ENCODE peak calls at places on chromosome 2, in five cellular contexts. One of them, this sample, is unnamed.

GRCh38 chr2:138071720-138072719 is 107.7 kb downstream of the HNMT start:
- DNase-seq in cardiac muscle cell: peak; percentile 16
- DNase-seq in GM10248: no peak
- DNase-seq in IMR-90: peak; percentile 43
- DNase-seq in activated CD8-positive, alpha-beta T cell treated with anti-CD3 and anti-CD28 coated beads for 36 hours: no peak
- DNase-seq in this sample: no peak

GRCh38 chr2:161139098-161139987 is 20.9 kb upstream of the TANK start:
- DNase-seq in IMR-90: peak; percentile 74
- DNase-seq in cardiac muscle cell: peak; percentile 42
- DNase-seq in activated CD8-positive, alpha-beta T cell treated with anti-CD3 and anti-CD28 coated beads for 36 hours: no peak
- DNase-seq in GM10248: no peak
- DNase-seq in this sample: no peak

GRCh38 chr2:111972955-111973565 is 74.7 kb downstream of the MERTK start:
- DNase-seq in GM10248: peak; percentile 19
- DNase-seq in cardiac muscle cell: no peak
- DNase-seq in IMR-90: no peak
- DNase-seq in activated CD8-positive, alpha-beta T cell treated with anti-CD3 and anti-CD28 coated beads for 36 hours: no peak
- DNase-seq in this sample: no peak

GRCh38 chr2:136121511-136121910 is 3.6 kb upstream of the CXCR4 start:
- DNase-seq in activated CD8-positive, alpha-beta T cell treated with anti-CD3 and anti-CD28 coated beads for 36 hours: no peak
- DNase-seq in IMR-90: no peak
- DNase-seq in GM10248: no peak
- DNase-seq in cardiac muscle cell: no peak
- DNase-seq in this sample: no peak

GRCh38 chr2:217805679-217806479 is 196.9 kb downstream of the TNS1 start:
- DNase-seq in GM10248: no peak
- DNase-seq in cardiac muscle cell: no peak
- DNase-seq in activated CD8-positive, alpha-beta T cell treated with anti-CD3 and anti-CD28 coated beads for 36 hours: no peak
- DNase-seq in IMR-90: no peak
- DNase-seq in this sample: no peak

GRCh38 chr2:128321421-128321775 is 2.7 kb upstream of the HS6ST1 start:
- DNase-seq in GM10248: peak; percentile 19
- DNase-seq in IMR-90: no peak
- DNase-seq in activated CD8-positive, alpha-beta T cell treated with anti-CD3 and anti-CD28 coated beads for 36 hours: peak; percentile 17
- DNase-seq in cardiac muscle cell: no peak
- DNase-seq in this sample: no peak

GRCh38 chr2:206160807-206161179 is 1.1 kb downstream of the EEF1B2 start:
- DNase-seq in GM10248: no peak
- DNase-seq in activated CD8-positive, alpha-beta T cell treated with anti-CD3 and anti-CD28 coated beads for 36 hours: peak; percentile 12
- DNase-seq in cardiac muscle cell: no peak
- DNase-seq in IMR-90: no peak
- DNase-seq in this sample: no peak

GRCh38 chr2:103435010-103435409 is 673.2 kb downstream of the TMEM182 start:
- DNase-seq in activated CD8-positive, alpha-beta T cell treated with anti-CD3 and anti-CD28 coated beads for 36 hours: no peak
- DNase-seq in IMR-90: no peak
- DNase-seq in cardiac muscle cell: no peak
- DNase-seq in GM10248: no peak
- DNase-seq in this sample: no peak

GRCh38 chr2:168521342-168521741 is 65.3 kb downstream of the CERS6 start:
- DNase-seq in GM10248: no peak
- DNase-seq in IMR-90: peak; percentile 21
- DNase-seq in cardiac muscle cell: no peak
- DNase-seq in activated CD8-positive, alpha-beta T cell treated with anti-CD3 and anti-CD28 coated beads for 36 hours: no peak
- DNase-seq in this sample: no peak

GRCh38 chr2:196954001-196954400 is 27.5 kb upstream of the PGAP1 start:
- DNase-seq in GM10248: no peak
- DNase-seq in IMR-90: no peak
- DNase-seq in activated CD8-positive, alpha-beta T cell treated with anti-CD3 and anti-CD28 coated beads for 36 hours: no peak
- DNase-seq in cardiac muscle cell: no peak
- DNase-seq in this sample: no peak

GRCh38 chr2:3025261-3025660 is 352.4 kb downstream of the EIPR1 start:
- DNase-seq in activated CD8-positive, alpha-beta T cell treated with anti-CD3 and anti-CD28 coated beads for 36 hours: no peak
- DNase-seq in cardiac muscle cell: no peak
- DNase-seq in GM10248: no peak
- DNase-seq in IMR-90: no peak
- DNase-seq in this sample: no peak

GRCh38 chr2:105397959-105398521 is 811 bp downstream of the FHL2 start:
- DNase-seq in activated CD8-positive, alpha-beta T cell treated with anti-CD3 and anti-CD28 coated beads for 36 hours: no peak
- DNase-seq in cardiac muscle cell: peak; percentile 57
- DNase-seq in IMR-90: no peak
- DNase-seq in GM10248: peak; percentile 36
- DNase-seq in this sample: peak; percentile 45

GRCh38 chr2:173104156-173104555 is 28.5 kb downstream of the MAP3K20 start:
- DNase-seq in cardiac muscle cell: no peak
- DNase-seq in IMR-90: no peak
- DNase-seq in GM10248: no peak
- DNase-seq in activated CD8-positive, alpha-beta T cell treated with anti-CD3 and anti-CD28 coated beads for 36 hours: no peak
- DNase-seq in this sample: no peak

GRCh38 chr2:61763605-61764034 is 90.2 kb downstream of the FAM161A start:
- DNase-seq in IMR-90: peak; percentile 89
- DNase-seq in activated CD8-positive, alpha-beta T cell treated with anti-CD3 and anti-CD28 coated beads for 36 hours: no peak
- DNase-seq in cardiac muscle cell: peak; percentile 93
- DNase-seq in GM10248: no peak
- DNase-seq in this sample: peak; percentile 26

GRCh38 chr2:127014630-127015029 is 92.3 kb downstream of the BIN1 start:
- DNase-seq in cardiac muscle cell: peak; percentile 96
- DNase-seq in IMR-90: peak; percentile 99
- DNase-seq in activated CD8-positive, alpha-beta T cell treated with anti-CD3 and anti-CD28 coated beads for 36 hours: no peak
- DNase-seq in GM10248: no peak
- DNase-seq in this sample: no peak

GRCh38 chr2:38233231-38233983 is 143.7 kb downstream of the ATL2 start:
- DNase-seq in GM10248: no peak
- DNase-seq in activated CD8-positive, alpha-beta T cell treated with anti-CD3 and anti-CD28 coated beads for 36 hours: no peak
- DNase-seq in cardiac muscle cell: peak; percentile 48
- DNase-seq in IMR-90: peak; percentile 31
- DNase-seq in this sample: no peak

GRCh38 chr2:217880490-217880889 is 122.3 kb downstream of the TNS1 start:
- DNase-seq in IMR-90: no peak
- DNase-seq in GM10248: no peak
- DNase-seq in cardiac muscle cell: no peak
- DNase-seq in activated CD8-positive, alpha-beta T cell treated with anti-CD3 and anti-CD28 coated beads for 36 hours: no peak
- DNase-seq in this sample: no peak

GRCh38 chr2:110858135-110858737 is 125.9 kb downstream of the ACOXL start:
- DNase-seq in IMR-90: no peak
- DNase-seq in cardiac muscle cell: no peak
- DNase-seq in GM10248: peak; percentile 77
- DNase-seq in activated CD8-positive, alpha-beta T cell treated with anti-CD3 and anti-CD28 coated beads for 36 hours: peak; percentile 91
- DNase-seq in this sample: peak; percentile 72

GRCh38 chr2:20077411-20077940 is 26.0 kb upstream of the LAPTM4A start:
- DNase-seq in activated CD8-positive, alpha-beta T cell treated with anti-CD3 and anti-CD28 coated beads for 36 hours: no peak
- DNase-seq in GM10248: no peak
- DNase-seq in cardiac muscle cell: no peak
- DNase-seq in IMR-90: no peak
- DNase-seq in this sample: no peak

GRCh38 chr2:120323214-120323613 is 22.7 kb upstream of the INHBB start:
- DNase-seq in cardiac muscle cell: peak; percentile 76
- DNase-seq in activated CD8-positive, alpha-beta T cell treated with anti-CD3 and anti-CD28 coated beads for 36 hours: no peak
- DNase-seq in IMR-90: peak; percentile 28
- DNase-seq in GM10248: no peak
- DNase-seq in this sample: no peak

GRCh38 chr2:159904565-159905281 is 106.7 kb upstream of the CD302 start:
- DNase-seq in activated CD8-positive, alpha-beta T cell treated with anti-CD3 and anti-CD28 coated beads for 36 hours: peak; percentile 88
- DNase-seq in IMR-90: no peak
- DNase-seq in GM10248: peak; percentile 92
- DNase-seq in cardiac muscle cell: peak; percentile 47
- DNase-seq in this sample: peak; percentile 91

GRCh38 chr2:160054984-160055725 is 7.3 kb downstream of the PLA2R1 start:
- DNase-seq in GM10248: no peak
- DNase-seq in activated CD8-positive, alpha-beta T cell treated with anti-CD3 and anti-CD28 coated beads for 36 hours: no peak
- DNase-seq in cardiac muscle cell: peak; percentile 69
- DNase-seq in IMR-90: no peak
- DNase-seq in this sample: no peak

GRCh38 chr2:28055325-28055970 is 164.9 kb downstream of the BABAM2 start:
- DNase-seq in GM10248: no peak
- DNase-seq in activated CD8-positive, alpha-beta T cell treated with anti-CD3 and anti-CD28 coated beads for 36 hours: no peak
- DNase-seq in cardiac muscle cell: no peak
- DNase-seq in IMR-90: peak; percentile 55
- DNase-seq in this sample: no peak

GRCh38 chr2:57877811-57878572 is 168.6 kb upstream of the VRK2 start:
- DNase-seq in IMR-90: no peak
- DNase-seq in activated CD8-positive, alpha-beta T cell treated with anti-CD3 and anti-CD28 coated beads for 36 hours: no peak
- DNase-seq in cardiac muscle cell: no peak
- DNase-seq in GM10248: no peak
- DNase-seq in this sample: no peak

GRCh38 chr2:20930928-20931327 is 108.0 kb upstream of the LDAH start:
- DNase-seq in activated CD8-positive, alpha-beta T cell treated with anti-CD3 and anti-CD28 coated beads for 36 hours: no peak
- DNase-seq in IMR-90: peak; percentile 36
- DNase-seq in cardiac muscle cell: peak; percentile 15
- DNase-seq in GM10248: no peak
- DNase-seq in this sample: no peak

GRCh38 chr2:218329027-218329825 is 27.4 kb upstream of the CATIP start:
- DNase-seq in GM10248: peak; percentile 75
- DNase-seq in IMR-90: no peak
- DNase-seq in cardiac muscle cell: no peak
- DNase-seq in activated CD8-positive, alpha-beta T cell treated with anti-CD3 and anti-CD28 coated beads for 36 hours: no peak
- DNase-seq in this sample: peak; percentile 79

GRCh38 chr2:211103989-211104388 is 547.6 kb downstream of the CPS1 start:
- DNase-seq in GM10248: no peak
- DNase-seq in activated CD8-positive, alpha-beta T cell treated with anti-CD3 and anti-CD28 coated beads for 36 hours: no peak
- DNase-seq in cardiac muscle cell: peak; percentile 26
- DNase-seq in IMR-90: no peak
- DNase-seq in this sample: no peak

GRCh38 chr2:140248623-140249022 is 1468.4 kb upstream of the NXPH2 start:
- DNase-seq in activated CD8-positive, alpha-beta T cell treated with anti-CD3 and anti-CD28 coated beads for 36 hours: no peak
- DNase-seq in GM10248: no peak
- DNase-seq in IMR-90: no peak
- DNase-seq in cardiac muscle cell: peak; percentile 47
- DNase-seq in this sample: no peak

GRCh38 chr2:140246957-140247356 is 1466.8 kb upstream of the NXPH2 start:
- DNase-seq in IMR-90: no peak
- DNase-seq in cardiac muscle cell: no peak
- DNase-seq in activated CD8-positive, alpha-beta T cell treated with anti-CD3 and anti-CD28 coated beads for 36 hours: no peak
- DNase-seq in GM10248: no peak
- DNase-seq in this sample: no peak

GRCh38 chr2:140246058-140246457 is 1465.9 kb upstream of the NXPH2 start:
- DNase-seq in cardiac muscle cell: no peak
- DNase-seq in activated CD8-positive, alpha-beta T cell treated with anti-CD3 and anti-CD28 coated beads for 36 hours: no peak
- DNase-seq in GM10248: no peak
- DNase-seq in IMR-90: no peak
- DNase-seq in this sample: no peak

GRCh38 chr2:140247451-140248205 is 1467.4 kb upstream of the NXPH2 start:
- DNase-seq in IMR-90: no peak
- DNase-seq in GM10248: no peak
- DNase-seq in activated CD8-positive, alpha-beta T cell treated with anti-CD3 and anti-CD28 coated beads for 36 hours: no peak
- DNase-seq in cardiac muscle cell: peak; percentile 63
- DNase-seq in this sample: no peak

GRCh38 chr2:140242889-140243288 is 1462.7 kb upstream of the NXPH2 start:
- DNase-seq in cardiac muscle cell: no peak
- DNase-seq in GM10248: no peak
- DNase-seq in activated CD8-positive, alpha-beta T cell treated with anti-CD3 and anti-CD28 coated beads for 36 hours: no peak
- DNase-seq in IMR-90: no peak
- DNase-seq in this sample: no peak
- TF ChIP-seq CTCF in cardiac muscle cell: no peak
- TF ChIP-seq CTCF in GM10248: no peak
- TF ChIP-seq CTCF in activated CD8-positive, alpha-beta T cell treated with anti-CD3 and anti-CD28 coated beads for 36 hours: no peak
- TF ChIP-seq CTCF in IMR-90: no peak
- TF ChIP-seq CTCF in this sample: no peak

DNA sequence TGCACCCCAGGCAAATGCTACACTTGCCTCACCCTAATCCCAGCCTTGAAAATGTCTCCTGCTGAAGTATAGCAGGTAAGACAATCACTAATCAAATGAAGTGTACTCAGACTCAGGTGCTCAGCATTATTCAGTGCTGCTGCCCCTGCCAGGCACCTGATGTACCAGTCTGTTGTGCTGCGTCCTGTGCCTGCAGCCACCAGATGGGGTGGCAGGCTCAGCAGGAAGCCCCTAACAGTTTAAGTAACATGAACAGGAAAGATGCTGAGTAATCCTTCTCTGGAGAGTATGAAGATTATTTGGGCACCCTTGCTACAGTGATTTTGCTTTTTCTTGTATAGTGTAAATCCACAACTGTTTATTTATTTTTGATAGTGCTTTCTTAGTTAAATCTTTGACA is 69.1 kb downstream of the TACR1 start:
- DNase-seq in cardiac muscle cell: no peak
- DNase-seq in GM10248: no peak
- DNase-seq in activated CD8-positive, alpha-beta T cell treated with anti-CD3 and anti-CD28 coated beads for 36 hours: peak; percentile 26
- DNase-seq in IMR-90: no peak
- DNase-seq in this sample: no peak
- TF ChIP-seq CTCF in cardiac muscle cell: peak; percentile 26
- TF ChIP-seq CTCF in GM10248: no peak
- TF ChIP-seq CTCF in activated CD8-positive, alpha-beta T cell treated with anti-CD3 and anti-CD28 coated beads for 36 hours: no peak
- TF ChIP-seq CTCF in IMR-90: peak; percentile 12
- TF ChIP-seq CTCF in this sample: no peak

DNA sequence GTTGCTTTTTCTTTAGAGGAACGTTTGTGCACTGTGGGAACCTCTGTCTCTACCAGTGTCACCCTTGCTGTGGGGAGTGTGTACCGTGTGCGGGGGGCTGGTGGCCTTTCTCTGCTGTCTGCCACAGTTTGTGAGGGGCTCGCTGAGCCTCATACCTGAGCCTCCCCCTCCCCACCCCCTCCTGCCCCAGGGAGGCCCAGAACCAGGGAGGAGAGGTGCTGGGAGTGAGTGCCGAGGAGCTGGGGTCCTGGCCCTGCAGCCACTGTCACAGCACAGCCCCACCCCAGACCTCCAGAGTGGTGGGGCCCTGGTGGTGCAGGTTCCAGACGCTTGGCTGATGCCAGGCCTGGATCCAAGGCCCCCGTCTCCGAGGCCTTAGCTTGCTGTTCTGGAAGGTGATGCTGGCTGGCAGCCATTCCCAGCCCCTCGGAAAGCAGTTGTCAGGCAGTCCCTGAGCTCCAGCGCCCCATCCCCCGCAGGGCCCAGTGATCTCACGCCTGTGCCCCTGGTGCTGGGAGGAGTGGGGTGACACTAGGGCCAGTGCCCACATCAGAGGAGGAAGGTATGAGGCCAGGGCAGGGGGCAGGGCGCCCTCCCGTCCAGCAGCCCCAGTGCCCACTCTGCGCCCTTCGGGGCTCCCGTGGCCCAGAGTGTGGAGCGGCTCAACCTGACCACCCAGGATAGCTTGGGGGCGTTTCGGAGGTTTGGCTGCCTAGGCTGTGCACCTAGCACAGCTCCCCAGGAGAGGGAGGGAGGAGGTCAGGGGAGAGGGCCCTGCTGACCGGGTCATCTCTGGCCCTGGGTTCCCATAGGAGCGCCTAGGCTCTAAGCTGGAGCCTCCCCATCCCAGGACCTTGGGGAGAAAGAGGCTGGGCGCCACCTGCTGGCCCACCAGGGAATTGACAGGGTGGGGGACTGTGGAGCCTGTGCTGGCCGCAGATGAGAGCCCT is 53.0 kb upstream of the ALPP start:
- DNase-seq in activated CD8-positive, alpha-beta T cell treated with anti-CD3 and anti-CD28 coated beads for 36 hours: peak; percentile 72
- DNase-seq in IMR-90: peak; percentile 12
- DNase-seq in GM10248: peak; percentile 34
- DNase-seq in cardiac muscle cell: peak; percentile 55
- DNase-seq in this sample: no peak
- TF ChIP-seq CTCF in activated CD8-positive, alpha-beta T cell treated with anti-CD3 and anti-CD28 coated beads for 36 hours: peak; percentile 88
- TF ChIP-seq CTCF in IMR-90: peak; percentile 25
- TF ChIP-seq CTCF in GM10248: peak; percentile 52
- TF ChIP-seq CTCF in cardiac muscle cell: peak; percentile 52
- TF ChIP-seq CTCF in this sample: peak; percentile 50

DNA sequence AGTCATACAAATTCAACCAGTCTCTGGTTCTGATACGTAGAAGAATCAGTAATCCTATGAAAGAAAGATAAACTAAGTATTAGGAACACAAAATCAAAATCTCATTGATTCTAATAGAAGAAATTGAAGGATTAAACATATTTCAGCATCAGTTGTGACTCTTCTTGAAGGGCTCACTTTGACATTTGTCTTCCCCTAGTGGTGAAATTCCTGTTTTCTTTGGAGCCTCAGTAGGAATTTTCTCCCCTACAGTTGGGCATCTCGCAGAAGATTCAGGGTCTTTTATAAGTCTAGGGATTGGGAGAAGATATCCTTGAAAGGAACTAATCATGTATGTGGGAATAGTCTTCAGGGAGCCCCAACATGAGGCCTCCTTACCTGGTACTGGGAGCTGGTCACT is 2.8 kb upstream of the CRYGB start:
- DNase-seq in IMR-90: no peak
- DNase-seq in GM10248: no peak
- DNase-seq in cardiac muscle cell: no peak
- DNase-seq in activated CD8-positive, alpha-beta T cell treated with anti-CD3 and anti-CD28 coated beads for 36 hours: no peak
- DNase-seq in this sample: no peak
- TF ChIP-seq CTCF in IMR-90: no peak
- TF ChIP-seq CTCF in GM10248: no peak
- TF ChIP-seq CTCF in cardiac muscle cell: peak; percentile 8
- TF ChIP-seq CTCF in activated CD8-positive, alpha-beta T cell treated with anti-CD3 and anti-CD28 coated beads for 36 hours: no peak
- TF ChIP-seq CTCF in this sample: no peak

This sample was measured in GM20000.